ENCODE peak calls at places on chromosomes 13 and 19, in five cellular contexts. G is stimulated activated CD8-positive, alpha-beta memory T cell treated with anti-CD3 and anti-CD28 coated beads, Interleukin-4, amount 100 ng/mL, for 24 hours; A is ecto neural progenitor cell; J is SK-N-SH; K is NCI-H510A. V is an unnamed sample.

GRCh38 chr19:35123573-35123972 is 8.0 kb downstream of the FXYD3 start:
- DNase-seq in G (no peak), A (no peak), J (no peak), K (no peak), V (no peak)

GRCh38 chr19:29040951-29041350 is 172.0 kb downstream of the UQCRFS1 start:
- DNase-seq in G (no peak), A (peak; percentile 60), J (no peak), K (no peak), V (no peak)

GRCh38 chr13:46602531-46602930 is 49.6 kb downstream of the LRCH1 start:
- DNase-seq in G (no peak), A (no peak), J (no peak), K (no peak), V (no peak)

GRCh38 chr13:61954092-61954491 is 538.4 kb upstream of the PCDH20 start:
- DNase-seq in G (no peak), A (no peak), J (peak; percentile 14), K (no peak), V (no peak)

GRCh38 chr19:19610376-19611240 is 7.9 kb downstream of the PBX4 start:
- DNase-seq in G (no peak), A (no peak), J (no peak), K (no peak), V (no peak)

GRCh38 chr19:53849237-53849676 is 18.4 kb upstream of the MYADM start:
- DNase-seq in G (no peak), A (no peak), J (no peak), K (no peak), V (no peak)

GRCh38 chr13:40983269-40983668 is 35.8 kb downstream of the ELF1 start:
- DNase-seq in G (no peak), A (no peak), J (no peak), K (no peak), V (no peak)

GRCh38 chr19:34316741-34317241 is 48.2 kb upstream of the GPI start:
- DNase-seq in G (no peak), A (no peak), J (no peak), K (no peak), V (no peak)

GRCh38 chr13:73578251-73578875 is 519.6 kb downstream of the KLF5 start:
- DNase-seq in G (no peak), A (no peak), J (no peak), K (no peak), V (no peak)

GRCh38 chr19:53518716-53519115 is 19.2 kb upstream of the ZNF331 start:
- DNase-seq in G (no peak), A (no peak), J (no peak), K (no peak), V (no peak)

GRCh38 chr13:35496761-35497386 is 20.4 kb upstream of the MAB21L1 start:
- DNase-seq in G (no peak), A (no peak), J (no peak), K (no peak), V (no peak)

GRCh38 chr13:36344173-36344572 is 2.0 kb downstream of the SPART start:
- DNase-seq in G (no peak), A (no peak), J (no peak), K (no peak), V (no peak)

GRCh38 chr19:37505958-37506386 is 767 bp upstream of the ZNF793 start:
- DNase-seq in G (no peak), A (no peak), J (no peak), K (no peak), V (no peak)

GRCh38 chr19:16462757-16463250 is 9.0 kb downstream of the EPS15L1 start:
- DNase-seq in G (no peak), A (no peak), J (no peak), K (no peak), V (no peak)

GRCh38 chr19:38734426-38735256 is 9.6 kb downstream of the CAPN12 start:
- DNase-seq in G (no peak), A (peak; percentile 60), J (no peak), K (no peak), V (peak; percentile 25)

GRCh38 chr13:19864018-19864338 is 529 bp upstream of the ZMYM5 start:
- DNase-seq in G (peak; percentile 44), A (no peak), J (peak; percentile 75), K (peak; percentile 30), V (no peak)

GRCh38 chr13:109243311-109243951 is 543.0 kb downstream of the IRS2 start:
- DNase-seq in G (no peak), A (no peak), J (no peak), K (no peak), V (no peak)

GRCh38 chr19:48715681-48716171 is 3.8 kb downstream of the MAMSTR start:
- DNase-seq in G (no peak), A (peak; percentile 54), J (no peak), K (no peak), V (no peak)

GRCh38 chr13:81927347-81927746 is 1586.4 kb upstream of the SPRY2 start:
- DNase-seq in G (no peak), A (no peak), J (no peak), K (no peak), V (no peak)

GRCh38 chr13:65940720-65941119 is 1289.4 kb downstream of the PCDH9 start:
- DNase-seq in G (no peak), A (no peak), J (no peak), K (no peak), V (no peak)

GRCh38 chr19:49559928-49560327 is 20.4 kb downstream of the NOSIP start:
- DNase-seq in G (no peak), A (no peak), J (no peak), K (no peak), V (no peak)

GRCh38 chr19:336067-336614 is 8.5 kb downstream of the MIER2 start:
- DNase-seq in G (no peak), A (no peak), J (no peak), K (no peak), V (no peak)